ENCODE peak calls at places on chromosomes 13 and 19, in five cellular contexts. Q, P, K, U and H are unnamed samples.
A peak's percentile ranks its signal among the peaks of the same experiment; 100 is the strongest.

GRCh38 chr19:1417145-1417544 is 9.8 kb downstream of the DAZAP1 start:
- DNase-seq in Q (no peak), P (no peak), K (no peak), U (no peak), H (no peak)

GRCh38 chr19:8209965-8210659 is 942 bp downstream of the CERS4 start:
- DNase-seq in Q (no peak), P (no peak), K (no peak), U (no peak), H (peak; percentile 13)

GRCh38 chr13:45941261-45941660 is 89.7 kb upstream of the SIAH3 start:
- DNase-seq in Q (peak; percentile 7), P (no peak), K (no peak), U (no peak), H (no peak)

GRCh38 chr19:35055715-35056179 is 14.2 kb downstream of the HPN start:
- DNase-seq in Q (no peak), P (no peak), K (no peak), U (no peak), H (no peak)

GRCh38 chr19:53182202-53182601 is 11.0 kb downstream of the ZNF665 start:
- DNase-seq in Q (peak; percentile 18), P (no peak), K (no peak), U (no peak), H (no peak)

GRCh38 chr13:60150538-60150937 is 13.2 kb downstream of the DIAPH3 start:
- DNase-seq in Q (no peak), P (no peak), K (no peak), U (no peak), H (peak; percentile 13)

GRCh38 chr19:29060833-29061364 is 152.1 kb downstream of the UQCRFS1 start:
- DNase-seq in Q (no peak), P (no peak), K (no peak), U (no peak), H (no peak)

GRCh38 chr19:38769635-38770211 is 3.6 kb downstream of the LGALS7 start:
- DNase-seq in Q (peak; percentile 72), P (peak; percentile 91), K (peak; percentile 72), U (peak; percentile 84), H (peak; percentile 34)

GRCh38 chr13:108214511-108215383 is 589 bp downstream of the LIG4 start:
- DNase-seq in Q (peak; percentile 4), P (no peak), K (no peak), U (no peak), H (peak; percentile 15)

GRCh38 chr13:97142452-97142851 is 79.7 kb upstream of the MBNL2 start:
- DNase-seq in Q (no peak), P (no peak), K (no peak), U (no peak), H (no peak)

GRCh38 chr13:96650301-96650886 is 343.9 kb downstream of the OXGR1 start:
- DNase-seq in Q (peak; percentile 56), P (no peak), K (no peak), U (no peak), H (no peak)

GRCh38 chr13:23701646-23702045 is 131.4 kb downstream of the TNFRSF19 start:
- DNase-seq in Q (no peak), P (peak; percentile 51), K (no peak), U (no peak), H (no peak)

GRCh38 chr13:73610799-73611592 is 523.2 kb downstream of the KLF12 start:
- DNase-seq in Q (no peak), P (no peak), K (no peak), U (no peak), H (no peak)

GRCh38 chr19:34452671-34453253 is 24.6 kb downstream of the UBA2 start:
- DNase-seq in Q (peak; percentile 54), P (no peak), K (no peak), U (no peak), H (no peak)

GRCh38 chr13:19957320-19958118 is 1.0 kb upstream of the ZMYM2 start:
- DNase-seq in Q (peak; percentile 53), P (peak; percentile 65), K (peak; percentile 51), U (peak; percentile 82), H (peak; percentile 52)

GRCh38 chr13:81872581-81872980 is 1531.7 kb upstream of the SPRY2 start:
- DNase-seq in Q (no peak), P (no peak), K (no peak), U (no peak), H (peak; percentile 26)

GRCh38 chr19:33610588-33610987 is 11.2 kb upstream of the CHST8 start:
- DNase-seq in Q (no peak), P (no peak), K (no peak), U (no peak), H (no peak)

GRCh38 chr19:30877591-30878230 is 471.5 kb downstream of the TSHZ3 start:
- DNase-seq in Q (no peak), P (no peak), K (no peak), U (no peak), H (no peak)

GRCh38 chr13:41707192-41707858 is 250.0 kb downstream of the RGCC start:
- DNase-seq in Q (peak; percentile 38), P (no peak), K (no peak), U (no peak), H (no peak)

GRCh38 chr19:1400281-1401137 is 833 bp downstream of the GAMT start:
- DNase-seq in Q (peak; percentile 53), P (no peak), K (no peak), U (no peak), H (no peak)

GRCh38 chr19:53463263-53463662 is 4.3 kb upstream of the ZNF813 start:
- DNase-seq in Q (peak; percentile 8), P (no peak), K (no peak), U (no peak), H (no peak)

GRCh38 chr19:56133858-56134654 is 7.0 kb upstream of the ZNF444 start:
- DNase-seq in Q (peak; percentile 42), P (no peak), K (no peak), U (peak; percentile 77), H (no peak)

GRCh38 chr13:112917731-112918130 is 51.3 kb upstream of the MCF2L start:
- DNase-seq in Q (no peak), P (no peak), K (no peak), U (no peak), H (no peak)

GRCh38 chr19:46598372-46598917 is 2.7 kb upstream of the CALM3 start:
- DNase-seq in Q (no peak), P (no peak), K (no peak), U (no peak), H (no peak)

GRCh38 chr19:2719910-2720776 is 1.0 kb downstream of the DIRAS1 start:
- DNase-seq in Q (peak; percentile 52), P (no peak), K (no peak), U (no peak), H (no peak)

GRCh38 chr13:99506632-99507031 is 5.4 kb downstream of the TM9SF2 start:
- DNase-seq in Q (no peak), P (no peak), K (no peak), U (no peak), H (no peak)

GRCh38 chr13:63696055-63696454 is 2280.4 kb upstream of the PCDH20 start:
- DNase-seq in Q (peak; percentile 36), P (no peak), K (no peak), U (no peak), H (no peak)

GRCh38 chr19:41521860-41522555 is 54.0 kb upstream of the CEACAM21 start:
- DNase-seq in Q (no peak), P (no peak), K (no peak), U (peak; percentile 11), H (no peak)

GRCh38 chr13:26179344-26179743 is 42.8 kb downstream of the RNF6 start:
- DNase-seq in Q (no peak), P (no peak), K (no peak), U (no peak), H (no peak)

GRCh38 chr13:30477346-30478235 is 11.9 kb upstream of the HMGB1 start:
- DNase-seq in Q (no peak), P (no peak), K (no peak), U (no peak), H (no peak)

GRCh38 chr19:811007-811434 is 10.7 kb downstream of the PLPPR3 start:
- DNase-seq in Q (no peak), P (no peak), K (no peak), U (no peak), H (no peak)

GRCh38 chr13:28558567-28558966 is 63.6 kb upstream of the FLT1 start:
- DNase-seq in Q (no peak), P (no peak), K (no peak), U (no peak), H (no peak)

GRCh38 chr13:114284680-114285079 is 3.3 kb downstream of the UPF3A start:
- DNase-seq in Q (no peak), P (no peak), K (no peak), U (no peak), H (no peak)

GRCh38 chr19:45764947-45765346 is 4.1 kb downstream of the SIX5 start:
- DNase-seq in Q (no peak), P (no peak), K (no peak), U (no peak), H (no peak)

GRCh38 chr19:45130888-45131615 is 29.7 kb downstream of the NKPD1 start:
- DNase-seq in Q (peak; percentile 28), P (no peak), K (no peak), U (no peak), H (peak; percentile 99)

GRCh38 chr19:44824758-44825157 is 15.9 kb downstream of the BCAM start:
- DNase-seq in Q (no peak), P (no peak), K (no peak), U (no peak), H (peak; percentile 76)

GRCh38 chr19:50460161-50460765 is 16.0 kb upstream of the EMC10 start:
- DNase-seq in Q (peak; percentile 16), P (no peak), K (no peak), U (peak; percentile 63), H (no peak)